ENCODE peak calls at places on chromosomes 6 and 20, in four cellular contexts. Y is kidney, X is MM.1S, W is fibroblast of lung. I is an unnamed sample.

GRCh38 chr20:4625687-4626086 is 96.0 kb upstream of the PRND start:
- DNase-seq in X (no peak), Y (no peak), W (no peak), I (no peak)

GRCh38 chr6:163779727-163780284 is 365.3 kb downstream of the QKI start:
- DNase-seq in W (no peak), X (no peak), Y (no peak), I (no peak)

GRCh38 chr6:140078552-140079126 is 704.2 kb upstream of the CITED2 start:
- DNase-seq in Y (no peak), X (no peak), W (peak; percentile 96), I (no peak)

GRCh38 chr6:149563203-149563927 is 2.8 kb upstream of the GINM1 start:
- DNase-seq in Y (no peak), W (peak; percentile 88), X (no peak), I (no peak)

GRCh38 chr20:49385471-49385870 is 97.0 kb downstream of the KCNB1 start:
- DNase-seq in Y (no peak), W (peak; percentile 32), X (peak; percentile 36), I (no peak)

GRCh38 chr6:14736231-14736953 is 509.5 kb upstream of the JARID2 start:
- DNase-seq in X (no peak), Y (no peak), W (no peak), I (no peak)

GRCh38 chr6:82337688-82338257 is 25.8 kb upstream of the TPBG start:
- DNase-seq in X (no peak), W (no peak), Y (no peak), I (no peak)

GRCh38 chr6:14664112-14664592 is 546.6 kb downstream of the CD83 start:
- DNase-seq in W (no peak), X (peak; percentile 83), Y (peak; percentile 65), I (no peak)

DNA sequence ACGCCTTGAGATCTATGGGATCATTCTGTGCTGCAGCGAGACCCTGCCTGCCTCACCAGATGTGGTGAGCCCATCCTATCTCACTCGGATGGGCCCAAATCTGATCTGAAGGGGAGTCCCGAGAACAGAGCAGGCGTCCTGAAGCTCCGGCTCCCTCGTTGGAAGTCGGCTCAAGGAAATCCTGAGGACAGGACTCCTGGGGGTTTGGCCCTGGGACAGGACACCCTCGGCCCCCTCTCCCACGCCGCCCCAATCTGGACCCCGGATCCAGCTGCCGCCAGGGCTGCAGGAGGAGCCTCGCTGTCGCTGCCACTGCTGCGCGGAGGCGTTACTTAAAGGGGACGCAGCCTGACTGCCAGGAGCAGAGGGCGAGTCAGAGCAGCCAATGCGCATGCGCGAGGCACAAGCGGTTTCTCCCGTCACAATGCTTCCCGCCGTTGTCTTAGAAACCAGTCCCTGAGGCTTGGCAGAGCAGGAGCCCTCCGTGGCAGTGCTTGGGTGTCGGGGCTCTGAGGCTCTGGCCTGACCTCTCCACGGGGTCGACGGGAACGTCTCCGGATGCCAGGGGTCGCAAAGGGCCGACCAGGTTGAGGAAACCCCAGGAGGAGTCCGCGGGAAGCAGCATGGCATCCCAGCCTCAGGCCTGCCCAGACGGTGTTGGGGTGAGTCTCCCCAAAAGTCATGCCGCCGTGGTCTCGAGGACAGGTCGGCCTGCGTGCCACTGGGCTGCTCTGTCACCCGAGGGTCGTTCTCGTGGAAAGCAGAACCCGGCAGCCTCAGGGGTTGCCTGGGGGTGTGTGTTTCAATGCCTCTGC is 1567.8 kb upstream of the DEFB115 start:
- DNase-seq in W (no peak), X (no peak), Y (peak; percentile 69), I (no peak)
- H3K9me3 ChIP-seq in W (no peaks in the 10 kb centered on the region), X (no peaks in the 10 kb centered on the region), Y (no peaks in the 10 kb centered on the region), I (no peaks in the 10 kb centered on the region)

DNA sequence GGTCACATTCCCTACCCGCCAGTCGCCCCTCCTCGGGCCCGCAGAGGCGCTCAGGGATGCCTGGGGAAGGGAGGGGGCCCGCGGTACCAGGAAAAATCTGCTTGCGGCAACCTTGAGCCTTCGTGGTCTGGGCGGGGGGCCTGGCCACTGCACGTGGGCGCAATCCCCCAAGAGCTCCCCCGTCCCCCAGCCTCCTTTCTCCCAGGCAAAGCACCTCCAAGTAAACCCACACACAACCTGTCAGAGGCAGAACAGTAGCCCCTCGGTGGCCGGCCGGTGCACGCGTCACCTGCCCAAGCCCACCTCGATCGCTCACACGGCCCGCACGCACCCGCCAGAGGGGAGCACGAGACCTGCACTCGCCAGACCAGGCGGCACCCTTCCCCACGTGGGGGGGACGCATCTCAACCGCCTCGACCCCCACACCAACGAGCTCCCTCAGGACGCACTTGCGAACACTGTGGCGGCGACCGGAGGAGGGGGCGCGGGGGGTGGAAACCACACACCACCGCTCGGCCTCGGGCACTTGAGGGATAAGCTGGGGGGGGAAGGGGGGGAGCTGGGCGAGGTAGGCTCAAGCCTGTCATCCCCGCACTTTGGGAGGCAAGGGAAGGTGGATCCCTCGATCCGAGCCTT is 1955.7 kb upstream of the DEFB115 start:
- DNase-seq in X (no peak), W (no peak), Y (no peak), I (no peak)
- H3K9me3 ChIP-seq in X (no peaks in the 10 kb centered on the region), W (no peaks in the 10 kb centered on the region), Y (no peaks in the 10 kb centered on the region), I (no peaks in the 10 kb centered on the region)

GRCh38 chr20:45735552-45735951 is 13.4 kb downstream of the SPINT4 start:
- DNase-seq in X (peak; percentile 83), Y (no peak), W (no peak), I (no peak)
- H3K9me3 ChIP-seq in X (no peaks in the 10 kb centered on the region), Y (no peaks in the 10 kb centered on the region), W (no peaks in the 10 kb centered on the region), I (peaks cover 5% of the 10 kb centered on the region)

GRCh38 chr20:56018750-56019149 is 13.4 kb upstream of the CBLN4 start:
- DNase-seq in X (no peak), W (no peak), Y (no peak), I (no peak)

GRCh38 chr20:56018194-56018593 is 12.9 kb upstream of the CBLN4 start:
- DNase-seq in X (no peak), W (no peak), Y (no peak), I (no peak)

GRCh38 chr20:56014998-56015397 is 9.7 kb upstream of the CBLN4 start:
- DNase-seq in X (no peak), Y (no peak), W (no peak), I (no peak)

DNA sequence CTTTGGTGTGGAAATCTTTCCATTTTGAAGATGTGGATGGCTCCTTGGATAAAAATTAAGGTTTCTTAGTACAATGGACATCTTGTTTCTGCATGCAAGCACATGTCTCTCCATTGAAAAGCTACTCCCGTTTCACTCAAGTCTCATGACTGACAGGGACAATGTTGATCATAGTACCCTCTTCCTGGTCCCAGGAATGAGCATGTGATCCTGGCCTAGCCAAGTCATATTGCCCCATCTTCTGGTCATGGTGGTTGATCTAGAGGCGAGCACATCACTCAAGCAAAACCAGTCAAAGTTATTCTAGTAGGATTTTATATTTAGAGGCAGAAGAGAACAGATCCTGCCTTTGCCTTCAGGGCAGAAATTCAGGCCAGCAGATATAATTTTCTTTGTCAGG is 12.2 kb upstream of the CBLN4 start:
- DNase-seq in W (no peak), X (no peak), Y (no peak), I (no peak)
- H3K9me3 ChIP-seq in W (no peaks in the 10 kb centered on the region), X (no peaks in the 10 kb centered on the region), Y (no peaks in the 10 kb centered on the region), I (no peaks in the 10 kb centered on the region)